ENCODE peak calls at places on chromosomes 6 and 20, in six cellular contexts. W is T-cell, O is GM23338, C is cardiac fibroblast, D is T1000, T is HCEC 1CT. Q is an unnamed sample.
A peak's percentile ranks its signal among the peaks of the same experiment; 100 is the strongest.

GRCh38 chr20:2798814-2799213 is 1.6 kb downstream of the CPXM1 start:
- DNase-seq in W (no peak), O (peak; percentile 45), C (no peak), D (no peak), T (no peak), Q (peak; percentile 34)

GRCh38 chr6:94362061-94362864 is 942.9 kb upstream of the EPHA7 start:
- DNase-seq in W (no peak), O (no peak), C (no peak), D (no peak), T (no peak), Q (no peak)

GRCh38 chr20:12575352-12576095 is 433.2 kb upstream of the SPTLC3 start:
- DNase-seq in W (no peak), O (no peak), C (peak; percentile 19), D (no peak), T (no peak), Q (no peak)

GRCh38 chr6:133837801-133838349 is 51.0 kb upstream of the TCF21 start:
- DNase-seq in W (peak; percentile 27), O (peak; percentile 95), C (peak; percentile 37), D (no peak), T (no peak), Q (no peak)

GRCh38 chr6:15247750-15248450 is 2.0 kb downstream of the JARID2 start:
- DNase-seq in W (peak; percentile 38), O (peak; percentile 66), C (peak; percentile 67), D (no peak), T (peak; percentile 61), Q (peak; percentile 73)

GRCh38 chr20:20089018-20089417 is 36.7 kb downstream of the CFAP61 start:
- DNase-seq in W (no peak), O (no peak), C (no peak), D (no peak), T (no peak), Q (no peak)

GRCh38 chr20:2671977-2672376 is 8.0 kb upstream of the IDH3B start:
- DNase-seq in W (no peak), O (peak; percentile 77), C (no peak), D (no peak), T (no peak), Q (no peak)

GRCh38 chr6:7341989-7342742 is 29.2 kb upstream of the SSR1 start:
- DNase-seq in W (no peak), O (no peak), C (no peak), D (no peak), T (no peak), Q (no peak)

GRCh38 chr6:45584127-45584526 is 206.4 kb upstream of the SUPT3H start:
- DNase-seq in W (no peak), O (no peak), C (no peak), D (no peak), T (no peak), Q (no peak)

GRCh38 chr6:125835221-125835744 is 44.5 kb downstream of the NCOA7 start:
- DNase-seq in W (no peak), O (no peak), C (peak; percentile 96), D (no peak), T (no peak), Q (peak; percentile 9)

GRCh38 chr6:135932651-135933050 is 81.2 kb downstream of the PDE7B start:
- DNase-seq in W (no peak), O (no peak), C (no peak), D (no peak), T (no peak), Q (no peak)

GRCh38 chr6:140546640-140547039 is 1172.2 kb upstream of the CITED2 start:
- DNase-seq in W (no peak), O (no peak), C (no peak), D (no peak), T (peak; percentile 71), Q (no peak)

GRCh38 chr20:61849376-61849775 is 216.3 kb downstream of the TAF4 start:
- DNase-seq in W (no peak), O (no peak), C (no peak), D (no peak), T (no peak), Q (no peak)